ENCODE peak calls at places on chromosomes 1 and 21, in eight cellular contexts. E is uterus; U is small intestine; G is tibial nerve; M is brain microvascular endothelial cell; A is OCI-LY7; Y is AG04450; X is naive thymus-derived CD4-positive, alpha-beta T cell. D is an unnamed sample.

GRCh38 chr1:167905671-167906070 is 8.3 kb downstream of the ADCY10 start:
- DNase-seq in A (no peak), M (no peak), X (no peak), E (no peak), U (no peak), G (no peak), Y (no peak), D (no peak)

GRCh38 chr21:28781602-28782274 is 210.9 kb downstream of the LTN1 start:
- DNase-seq in E (no peak), Y (no peak), M (peak), G (no peak), U (peak), X (no peak), A (peak), D (no peak)

GRCh38 chr1:222124602-222125001 is 382.7 kb upstream of the DUSP10 start:
- DNase-seq in U (peak), M (no peak), X (no peak), G (no peak), E (no peak), Y (no peak), A (no peak), D (no peak)

GRCh38 chr1:19903621-19904020 is 19.8 kb downstream of the PLA2G2E start:
- DNase-seq in Y (no peak), A (no peak), X (no peak), G (no peak), E (no peak), M (no peak), U (no peak), D (no peak)

GRCh38 chr21:36274128-36274527 is 45.9 kb upstream of the MORC3 start:
- DNase-seq in Y (no peak), X (no peak), U (no peak), A (no peak), M (no peak), E (no peak), G (no peak), D (no peak)

GRCh38 chr1:228940931-228941330 is 205.7 kb downstream of the RHOU start:
- DNase-seq in M (no peak), E (no peak), Y (no peak), G (no peak), U (no peak), X (no peak), A (no peak), D (no peak)

GRCh38 chr1:37486680-37487618 is 12.6 kb downstream of the ZC3H12A start:
- DNase-seq in X (peak), Y (no peak), G (peak), A (peak), U (peak), M (peak), E (peak), D (peak)

GRCh38 chr1:180505732-180506335 is 3.5 kb upstream of the ACBD6 start:
- DNase-seq in M (no peak), U (no peak), E (no peak), Y (no peak), G (no peak), X (no peak), A (no peak), D (no peak)

GRCh38 chr1:6041432-6042062 is 4.1 kb upstream of the KCNAB2 start:
- DNase-seq in X (no peak), M (peak), E (no peak), U (no peak), A (no peak), Y (no peak), G (no peak), D (peak)

GRCh38 chr1:174191255-174191906 is 32.1 kb downstream of the RABGAP1L start:
- DNase-seq in X (no peak), U (no peak), G (no peak), A (no peak), M (peak), E (no peak), Y (peak), D (no peak)

GRCh38 chr1:40315795-40316594 is 1.1 kb downstream of the COL9A2 start:
- DNase-seq in X (peak), E (no peak), M (no peak), U (peak), Y (no peak), G (no peak), A (peak), D (no peak)

GRCh38 chr1:246875041-246876026 is 56.4 kb downstream of the AHCTF1 start:
- DNase-seq in X (no peak), U (no peak), E (no peak), Y (peak), A (no peak), G (no peak), M (peak), D (no peak)

GRCh38 chr1:236089046-236089773 is 24.3 kb upstream of the NID1 start:
- DNase-seq in X (no peak), Y (no peak), E (no peak), U (no peak), G (no peak), M (peak), A (no peak), D (no peak)

GRCh38 chr21:33011462-33011861 is 14.3 kb upstream of the OLIG2 start:
- DNase-seq in X (no peak), U (no peak), A (no peak), G (peak), M (peak), Y (peak), E (no peak), D (no peak)

GRCh38 chr1:10288059-10288615 is 77.8 kb downstream of the KIF1B start:
- DNase-seq in Y (no peak), X (no peak), E (no peak), G (no peak), U (no peak), A (no peak), M (no peak), D (no peak)

GRCh38 chr1:236998571-236998970 is 5.7 kb downstream of the MT1HL1 start:
- DNase-seq in A (no peak), G (no peak), X (no peak), E (no peak), U (no peak), M (no peak), Y (no peak), D (no peak)

GRCh38 chr1:60703155-60703554 is 379.2 kb upstream of the NFIA start:
- DNase-seq in Y (no peak), X (no peak), U (no peak), G (no peak), M (no peak), A (no peak), E (no peak), D (no peak)

GRCh38 chr1:32330558-32331127 is 5.4 kb downstream of the MARCKSL1 start:
- DNase-seq in Y (no peak), E (no peak), A (no peak), U (no peak), X (no peak), M (no peak), G (no peak), D (no peak)

GRCh38 chr1:245606157-245606725 is 451.5 kb downstream of the KIF26B start:
- DNase-seq in A (no peak), Y (no peak), G (no peak), E (no peak), X (no peak), U (no peak), M (no peak), D (no peak)

GRCh38 chr21:43300496-43301423 is 126.2 kb downstream of the SIK1 start:
- DNase-seq in E (no peak), Y (no peak), A (no peak), X (no peak), M (peak), U (no peak), G (peak), D (no peak)

GRCh38 chr21:35027558-35028450 is 21.3 kb downstream of the RUNX1 start:
- DNase-seq in Y (no peak), E (no peak), A (peak), G (no peak), U (no peak), M (no peak), X (peak), D (no peak)

GRCh38 chr1:38029725-38030511 is 16.7 kb downstream of the POU3F1 start:
- DNase-seq in E (peak), U (no peak), X (no peak), M (peak), A (peak), Y (no peak), G (no peak), D (no peak)

GRCh38 chr21:15514073-15514946 is 215.5 kb upstream of the USP25 start:
- DNase-seq in X (peak), G (no peak), A (peak), E (no peak), Y (no peak), U (peak), M (no peak), D (no peak)

GRCh38 chr1:67874501-67875111 is 41.3 kb upstream of the GNG12 start:
- DNase-seq in X (no peak), G (no peak), Y (no peak), E (no peak), M (peak), U (no peak), A (no peak), D (no peak)

GRCh38 chr1:19596065-19596718 is 47.9 kb upstream of the NBL1 start:
- DNase-seq in M (no peak), E (no peak), A (peak), G (no peak), X (no peak), Y (no peak), U (peak), D (no peak)

GRCh38 chr1:40825430-40825778 is 36.8 kb downstream of the CITED4 start:
- DNase-seq in X (no peak), M (no peak), E (no peak), U (no peak), G (no peak), Y (no peak), A (no peak), D (no peak)

GRCh38 chr1:234956821-234957329 is 171.8 kb downstream of the TOMM20 start:
- DNase-seq in G (no peak), A (no peak), X (no peak), U (no peak), E (peak), M (no peak), Y (no peak), D (no peak)
- H3K27ac ChIP-seq in G (peak), A (no peak), X (no peak), U (peak), E (peak), M (no peak), Y (peak), D (peak)

GRCh38 chr1:110737206-110737605 is 62.5 kb upstream of the KCNA3 start:
- DNase-seq in E (no peak), M (no peak), G (no peak), X (no peak), A (no peak), U (no peak), Y (no peak), D (no peak)
- H3K27ac ChIP-seq in E (no peak), M (no peak), G (no peak), X (no peak), A (no peak), U (no peak), Y (no peak), D (no peak)

GRCh38 chr1:15211424-15211823 is 35.6 kb upstream of the FHAD1 start:
- DNase-seq in A (no peak), M (no peak), E (no peak), Y (no peak), G (no peak), X (no peak), U (no peak), D (no peak)
- H3K27ac ChIP-seq in A (no peak), M (no peak), E (no peak), Y (no peak), G (peak), X (no peak), U (no peak), D (no peak)

GRCh38 chr1:107643766-107644165 is 321.2 kb downstream of the VAV3 start:
- DNase-seq in M (no peak), E (no peak), Y (no peak), U (no peak), A (no peak), X (no peak), G (no peak), D (no peak)
- H3K27ac ChIP-seq in M (no peak), E (peak), Y (no peak), U (no peak), A (no peak), X (no peak), G (no peak), D (no peak)

DNA sequence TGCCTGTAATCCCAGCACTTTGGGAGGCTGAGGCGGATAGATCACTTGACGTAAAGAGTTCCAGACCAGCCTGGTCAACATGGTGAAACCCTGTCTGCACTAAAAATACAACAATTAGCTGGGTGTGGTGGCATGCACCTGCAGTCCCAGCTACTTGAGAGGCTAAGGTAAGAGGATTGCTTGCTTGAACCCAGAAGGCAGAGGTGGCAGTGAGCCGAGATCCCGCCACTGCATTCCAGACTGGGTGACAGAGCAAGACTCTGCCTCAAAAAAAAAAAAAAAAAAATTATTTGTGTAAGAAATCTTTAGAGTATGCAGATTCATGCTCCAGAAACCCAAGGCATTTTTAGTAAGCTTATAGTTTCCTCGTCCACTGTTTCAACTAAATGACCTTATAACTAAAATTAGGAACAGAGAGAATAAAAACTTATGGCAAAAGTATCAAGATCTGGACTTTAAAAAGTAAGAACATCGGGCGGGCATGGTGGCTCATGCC is 51.3 kb downstream of the ABL2 start:
- DNase-seq in X (no peak), Y (no peak), A (no peak), E (no peak), U (no peak), G (no peak), M (no peak), D (no peak)
- H3K27ac ChIP-seq in X (no peak), Y (no peak), A (no peak), E (no peak), U (no peak), G (no peak), M (peak), D (no peak)

GRCh38 chr1:93463960-93464359 is 16.0 kb downstream of the FNBP1L start:
- DNase-seq in X (no peak), E (no peak), U (no peak), G (no peak), Y (no peak), M (no peak), A (no peak), D (no peak)
- H3K27ac ChIP-seq in X (no peak), E (no peak), U (no peak), G (no peak), Y (no peak), M (no peak), A (no peak), D (no peak)

DNA sequence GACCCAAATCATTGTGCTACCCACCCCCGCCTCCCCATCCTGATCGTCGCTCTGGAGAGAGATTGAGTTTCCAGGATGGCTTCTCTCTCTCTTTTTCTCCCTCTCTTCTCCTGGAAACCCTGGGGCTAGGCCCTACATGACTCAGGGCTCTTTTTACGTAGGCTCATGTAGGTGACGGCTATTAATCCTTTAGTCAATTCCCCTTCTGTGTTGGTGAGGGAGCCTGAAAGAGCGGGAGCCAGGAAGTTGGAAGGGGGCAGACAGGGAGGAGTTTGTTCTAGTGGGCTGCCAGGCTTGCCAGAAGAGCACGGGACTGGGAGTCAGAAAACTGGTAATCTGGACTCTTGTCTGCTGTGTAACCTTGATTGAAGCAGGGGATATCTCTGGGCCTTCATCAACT is 9.7 kb downstream of the ATP2B4 start:
- DNase-seq in E (peak), U (no peak), G (no peak), A (no peak), Y (no peak), M (no peak), X (no peak), D (no peak)
- H3K27ac ChIP-seq in E (peak), U (peak), G (peak), A (no peak), Y (peak), M (no peak), X (no peak), D (no peak)

GRCh38 chr1:109080441-109081082 is 4.8 kb upstream of the TAF13 start:
- DNase-seq in U (no peak), G (no peak), A (no peak), Y (no peak), E (no peak), X (no peak), M (no peak), D (no peak)
- H3K27ac ChIP-seq in U (peak), G (peak), A (no peak), Y (no peak), E (peak), X (no peak), M (no peak), D (peak)

GRCh38 chr1:97907886-97908285 is 12.9 kb downstream of the DPYD start:
- DNase-seq in U (no peak), E (no peak), Y (no peak), G (no peak), M (no peak), X (no peak), A (no peak), D (no peak)
- H3K27ac ChIP-seq in U (no peak), E (no peak), Y (no peak), G (peak), M (peak), X (no peak), A (no peak), D (no peak)

D was measured in dorsolateral prefrontal cortex.